ENCODE peak calls at places on chromosomes 13 and 19, in nine cellular contexts. U, C, Y, V, E, A, R, Z and O are unnamed samples.

GRCh38 chr13:46665630-46666482 is 112.9 kb downstream of the LRCH1 start:
- DNase-seq in U (no peak), C (no peak), Y (peak), V (no peak), E (no peak), A (no peak), R (no peak), Z (peak), O (no peak)

GRCh38 chr19:51271015-51271600 is 20.2 kb downstream of the SIGLECL1 start:
- DNase-seq in U (no peak), C (no peak), Y (no peak), V (no peak), E (no peak), A (peak), R (no peak), Z (no peak), O (peak)

GRCh38 chr19:38506723-38507550 is 73.4 kb downstream of the RYR1 start:
- DNase-seq in U (no peak), C (peak), Y (peak), V (no peak), E (peak), A (peak), R (no peak), Z (peak), O (peak)

GRCh38 chr13:96963786-96964475 is 30.3 kb downstream of the OXGR1 start:
- DNase-seq in U (no peak), C (no peak), Y (no peak), V (no peak), E (no peak), A (peak), R (no peak), Z (no peak), O (no peak)

GRCh38 chr13:35720290-35720689 is 243.8 kb upstream of the MAB21L1 start:
- DNase-seq in U (no peak), C (no peak), Y (no peak), V (no peak), E (no peak), A (no peak), R (no peak), Z (no peak), O (no peak)

GRCh38 chr19:21566073-21566472 is 60.7 kb downstream of the ZNF429 start:
- DNase-seq in U (no peak), C (no peak), Y (no peak), V (no peak), E (no peak), A (no peak), R (no peak), Z (no peak), O (no peak)

GRCh38 chr13:78137404-78138142 is 218.9 kb upstream of the EDNRB start:
- DNase-seq in U (no peak), C (no peak), Y (peak), V (peak), E (peak), A (peak), R (peak), Z (peak), O (peak)

GRCh38 chr13:87554045-87554444 is 117.1 kb upstream of the SLITRK5 start:
- DNase-seq in U (no peak), C (no peak), Y (no peak), V (no peak), E (no peak), A (no peak), R (no peak), Z (no peak), O (no peak)

GRCh38 chr19:16375157-16375935 is 50.7 kb downstream of the KLF2 start:
- DNase-seq in U (no peak), C (no peak), Y (no peak), V (no peak), E (no peak), A (no peak), R (no peak), Z (no peak), O (no peak)

GRCh38 chr13:103371271-103371670 is 305.1 kb upstream of the SLC10A2 start:
- DNase-seq in U (no peak), C (no peak), Y (no peak), V (no peak), E (no peak), A (peak), R (no peak), Z (no peak), O (no peak)

GRCh38 chr13:64471916-64472315 is 2758.2 kb downstream of the PCDH9 start:
- DNase-seq in U (peak), C (no peak), Y (no peak), V (no peak), E (no peak), A (peak), R (peak), Z (no peak), O (peak)

GRCh38 chr19:16435238-16435911 is 36.4 kb downstream of the EPS15L1 start:
- DNase-seq in U (peak), C (no peak), Y (no peak), V (peak), E (peak), A (peak), R (peak), Z (no peak), O (no peak)

GRCh38 chr13:113950451-113951245 is 23.2 kb downstream of the C13orf46 start:
- DNase-seq in U (no peak), C (no peak), Y (no peak), V (no peak), E (no peak), A (no peak), R (no peak), Z (no peak), O (no peak)

GRCh38 chr19:2039082-2039958 is 11.7 kb downstream of the MKNK2 start:
- DNase-seq in U (no peak), C (no peak), Y (no peak), V (no peak), E (no peak), A (no peak), R (no peak), Z (no peak), O (peak)

GRCh38 chr19:15629003-15629880 is 11.5 kb upstream of the CYP4F3 start:
- DNase-seq in U (no peak), C (peak), Y (peak), V (peak), E (peak), A (peak), R (peak), Z (peak), O (peak)

GRCh38 chr13:72217142-72217541 is 350.1 kb upstream of the DACH1 start:
- DNase-seq in U (no peak), C (no peak), Y (no peak), V (no peak), E (no peak), A (no peak), R (no peak), Z (no peak), O (no peak)

GRCh38 chr19:50496189-50497029 is 14.6 kb downstream of the JOSD2 start:
- DNase-seq in U (no peak), C (no peak), Y (no peak), V (peak), E (no peak), A (no peak), R (peak), Z (no peak), O (peak)

GRCh38 chr13:94550030-94550738 is 45.8 kb downstream of the TGDS start:
- DNase-seq in U (no peak), C (no peak), Y (no peak), V (no peak), E (no peak), A (peak), R (no peak), Z (no peak), O (peak)

GRCh38 chr19:51422053-51422448 is 4.6 kb upstream of the SIGLEC10 start:
- DNase-seq in U (no peak), C (peak), Y (no peak), V (peak), E (peak), A (peak), R (peak), Z (peak), O (peak)

GRCh38 chr19:53977991-53978731 is 13.3 kb upstream of the CACNG6 start:
- DNase-seq in U (no peak), C (no peak), Y (no peak), V (peak), E (peak), A (peak), R (peak), Z (no peak), O (peak)

GRCh38 chr19:13181747-13182388 is 31.7 kb downstream of the IER2 start:
- DNase-seq in U (no peak), C (no peak), Y (no peak), V (peak), E (peak), A (peak), R (peak), Z (peak), O (peak)